ENCODE peak calls at places on chromosome 9, in four cellular contexts. C is sigmoid colon, S is psoas muscle, O is right lobe of liver. E is an unnamed sample.

GRCh38 chr9:87640385-87640795 is 85.5 kb upstream of the CTSL start:
- DNase-seq in O (peak; percentile 89), S (no peak), C (no peak), E (no peak)

GRCh38 chr9:88658311-88658822 is 123.4 kb downstream of the NXNL2 start:
- DNase-seq in C (peak; percentile 72), S (peak; percentile 50), O (no peak), E (no peak)

GRCh38 chr9:114110180-114110579 is 11.1 kb upstream of the KIF12 start:
- DNase-seq in S (no peak), O (no peak), C (no peak), E (no peak)

GRCh38 chr9:121280715-121281613 is 13.0 kb downstream of the GSN start:
- DNase-seq in S (no peak), C (no peak), O (no peak), E (no peak)

GRCh38 chr9:107330420-107330819 is 47.3 kb downstream of the RAD23B start:
- DNase-seq in O (no peak), C (no peak), S (no peak), E (no peak)

GRCh38 chr9:93132946-93133640 is 958 bp downstream of the NINJ1 start:
- DNase-seq in O (no peak), C (peak; percentile 84), S (no peak), E (no peak)

GRCh38 chr9:77616191-77616590 is 31.9 kb downstream of the GNA14 start:
- DNase-seq in S (no peak), C (no peak), O (no peak), E (no peak)

GRCh38 chr9:136482046-136482792 is 621 bp downstream of the SEC16A start:
- DNase-seq in O (no peak), C (peak; percentile 79), S (no peak), E (no peak)

GRCh38 chr9:131876486-131876885 is 136.6 kb upstream of the RAPGEF1 start:
- DNase-seq in C (no peak), O (peak; percentile 21), S (no peak), E (no peak)

GRCh38 chr9:36936498-36936831 is 97.6 kb downstream of the PAX5 start:
- DNase-seq in C (no peak), O (no peak), S (no peak), E (no peak)

GRCh38 chr9:7273575-7273974 is 515.8 kb downstream of the KDM4C start:
- DNase-seq in S (no peak), C (no peak), O (no peak), E (no peak)

GRCh38 chr9:114925039-114925438 is 5.4 kb downstream of the TNFSF8 start:
- DNase-seq in C (no peak), S (no peak), O (no peak), E (no peak)

GRCh38 chr9:136255896-136256890 is 10.6 kb upstream of the QSOX2 start:
- DNase-seq in O (no peak), C (no peak), S (no peak), E (no peak)

GRCh38 chr9:79572891-79573696 is 1.3 kb downstream of the TLE4 start:
- DNase-seq in O (peak; percentile 77), C (peak; percentile 73), S (peak; percentile 45), E (no peak)

GRCh38 chr9:132547052-132547431 is 35.4 kb upstream of the BARHL1 start:
- DNase-seq in S (no peak), C (no peak), O (no peak), E (no peak)

GRCh38 chr9:6873862-6874261 is 116.1 kb downstream of the KDM4C start:
- DNase-seq in S (no peak), O (no peak), C (no peak), E (no peak)

GRCh38 chr9:120336753-120337090 is 243.2 kb downstream of the CDK5RAP2 start:
- DNase-seq in C (no peak), S (no peak), O (no peak), E (no peak)

GRCh38 chr9:90065851-90066250 is 461.0 kb downstream of the GADD45G start:
- DNase-seq in C (no peak), S (no peak), O (no peak), E (no peak)

GRCh38 chr9:83304686-83305085 is 233.5 kb downstream of the FRMD3 start:
- DNase-seq in O (peak; percentile 74), S (peak; percentile 80), C (peak; percentile 93), E (peak; percentile 27)

GRCh38 chr9:137745541-137745991 is 126.8 kb downstream of the EHMT1 start:
- DNase-seq in S (no peak), O (no peak), C (no peak), E (no peak)

GRCh38 chr9:20616808-20617207 is 5.5 kb downstream of the MLLT3 start:
- DNase-seq in C (no peak), S (no peak), O (no peak), E (no peak)
- H3K4me1 ChIP-seq in C (no peaks in the 10 kb centered on the region), S (peaks cover 11% of the 10 kb centered on the region), O (no peaks in the 10 kb centered on the region), E (peaks cover 30% of the 10 kb centered on the region)

DNA sequence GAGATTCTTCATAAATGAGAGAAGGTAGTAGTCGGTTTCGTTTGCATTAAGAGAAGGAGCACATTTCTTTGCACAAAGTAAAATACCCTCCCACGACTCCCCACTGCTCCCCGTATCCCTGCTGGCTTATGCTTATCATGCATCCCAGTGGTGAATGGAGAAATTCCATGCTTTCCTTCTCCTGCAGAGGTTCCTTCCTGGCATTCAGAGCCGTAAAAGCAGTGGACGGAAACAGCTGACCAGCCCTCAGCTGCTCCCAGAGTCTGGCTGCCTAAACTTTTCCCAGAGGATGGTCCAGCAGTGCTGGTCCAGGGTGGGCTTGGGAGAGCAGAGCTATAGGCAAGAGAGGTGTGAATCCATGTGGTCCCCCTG is 93.1 kb downstream of the C9orf152 start:
- DNase-seq in C (no peak), O (no peak), S (no peak), E (no peak)
- TF ChIP-seq CTCF in C (no peak), O (no peak), S (no peak), E (no peak)

GRCh38 chr9:123320814-123321213 is 35.2 kb upstream of the CRB2 start:
- DNase-seq in O (no peak), C (no peak), S (no peak), E (no peak)

GRCh38 chr9:123319541-123320339 is 36.3 kb upstream of the CRB2 start:
- DNase-seq in C (no peak), S (no peak), O (no peak), E (no peak)

GRCh38 chr9:123323482-123324013 is 32.4 kb upstream of the CRB2 start:
- DNase-seq in C (no peak), S (no peak), O (no peak), E (no peak)

GRCh38 chr9:123322771-123323481 is 33.1 kb upstream of the CRB2 start:
- DNase-seq in S (no peak), C (no peak), O (no peak), E (no peak)

DNA sequence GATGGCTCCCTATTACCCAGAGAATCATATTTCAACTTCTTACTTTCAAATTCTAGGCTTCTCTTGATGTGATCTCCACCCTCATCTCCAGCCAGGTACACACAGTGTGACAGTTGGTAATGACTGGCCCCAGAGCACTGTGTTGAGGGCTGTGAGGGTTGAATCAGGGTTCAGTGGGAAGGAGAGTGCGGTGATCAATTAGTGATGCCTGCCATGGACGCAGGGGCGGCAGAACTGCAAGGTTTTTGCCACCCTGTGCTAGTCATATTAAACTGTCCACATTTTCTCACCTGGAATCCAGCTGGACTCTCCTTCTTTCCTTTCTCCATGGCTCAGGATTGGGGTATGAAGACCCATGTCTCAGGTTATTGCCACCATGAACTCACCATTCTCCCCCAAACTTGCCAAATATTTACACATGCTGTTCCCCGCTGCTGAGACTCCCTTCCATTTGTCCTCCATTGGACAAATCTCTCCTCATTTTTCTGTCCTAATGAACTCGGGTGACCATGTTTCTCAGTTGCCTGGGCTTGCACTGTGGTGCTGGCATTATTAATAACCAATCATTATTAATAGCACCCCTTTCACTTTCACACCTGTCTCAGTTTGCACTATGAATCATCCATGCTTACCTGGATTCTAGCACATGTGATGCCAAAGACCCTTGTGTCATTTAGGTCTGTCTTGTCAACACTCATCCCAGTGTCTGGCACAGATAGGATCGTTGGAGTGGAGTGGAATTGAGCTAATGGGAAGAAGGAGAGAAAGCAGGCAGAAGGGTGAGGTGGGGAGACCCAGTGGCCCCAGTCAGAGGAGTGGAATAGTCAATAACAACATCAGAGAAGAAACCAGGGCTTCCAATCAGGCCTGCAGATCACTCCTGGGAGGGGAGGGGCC is 33.9 kb upstream of the CRB2 start:
- DNase-seq in O (no peak), C (no peak), S (no peak), E (no peak)
- H3K27ac ChIP-seq in O (no peak overlapping the region), C (no peak overlapping the region), S (peak overlapping the region; percentile 16), E (no peak overlapping the region)

GRCh38 chr9:130138791-130139190 is 33.4 kb upstream of the NCS1 start:
- DNase-seq in C (peak; percentile 97), O (no peak), S (peak; percentile 58), E (peak; percentile 36)
- H3K4me1 ChIP-seq in C (no peaks in the 10 kb centered on the region), O (no peaks in the 10 kb centered on the region), S (peaks cover 9% of the 10 kb centered on the region), E (peaks cover 28% of the 10 kb centered on the region)